ENCODE peak calls at places on chromosomes 13 and 19, in ten cellular contexts. D is heart left ventricle, G is heart right ventricle, O is colonic mucosa, Y is IMR-90, C is upper lobe of left lung, S is pancreas, J is suprapubic skin, F is astrocyte, K is lung. I is an unnamed sample.

GRCh38 chr13:25175026-25175425 is 2.9 kb upstream of the AMER2 start:
- DNase-seq in F (no peak), J (no peak), S (no peak), K (no peak), D (no peak), C (no peak), G (no peak), Y (no peak), O (no peak), I (no peak)

GRCh38 chr19:1608414-1609391 is 3.4 kb upstream of the UQCR11 start:
- DNase-seq in K (no peak), J (no peak), C (no peak), G (no peak), Y (no peak), S (no peak), D (no peak), O (no peak), F (no peak), I (peak)

GRCh38 chr19:13376537-13376936 is 129.7 kb downstream of the CACNA1A start:
- DNase-seq in S (no peak), K (no peak), D (no peak), C (no peak), G (no peak), O (no peak), J (no peak), Y (no peak), F (no peak), I (no peak)

GRCh38 chr13:90415902-90416301 is 931.6 kb upstream of the MIR17HG start:
- DNase-seq in Y (no peak), K (no peak), O (no peak), G (no peak), S (no peak), C (no peak), F (peak), J (no peak), D (no peak), I (no peak)

GRCh38 chr19:12202250-12202649 is 39.4 kb downstream of the ZNF136 start:
- DNase-seq in K (no peak), F (no peak), D (no peak), J (no peak), Y (no peak), O (peak), C (peak), S (peak), G (peak), I (peak)

GRCh38 chr13:51806571-51806970 is 2.6 kb upstream of the DHRS12 start:
- DNase-seq in D (no peak), K (no peak), C (no peak), J (no peak), F (peak), Y (peak), S (peak), O (no peak), G (no peak), I (no peak)

GRCh38 chr19:16702123-16702522 is 17.5 kb upstream of the NWD1 start:
- DNase-seq in J (peak), S (no peak), C (peak), F (peak), D (peak), O (no peak), G (peak), Y (peak), K (peak), I (no peak)

GRCh38 chr19:28065026-28065425 is 1147.9 kb downstream of the UQCRFS1 start:
- DNase-seq in F (peak), Y (no peak), C (no peak), S (no peak), K (no peak), O (no peak), G (no peak), J (no peak), D (no peak), I (no peak)

GRCh38 chr13:37889102-37889501 is 19.5 kb upstream of the TRPC4 start:
- DNase-seq in Y (peak), S (no peak), F (no peak), C (no peak), D (no peak), J (no peak), G (no peak), K (no peak), O (no peak), I (no peak)

GRCh38 chr19:55242517-55242916 is 14.0 kb upstream of the TMEM86B start:
- DNase-seq in S (no peak), G (no peak), J (no peak), C (no peak), F (no peak), Y (no peak), O (no peak), D (no peak), K (no peak), I (no peak)

GRCh38 chr19:4586691-4587090 is 27.2 kb upstream of the SEMA6B start:
- DNase-seq in Y (no peak), F (no peak), J (no peak), D (no peak), O (no peak), G (no peak), C (no peak), K (no peak), S (no peak), I (no peak)

GRCh38 chr13:25886438-25887214 is 165.2 kb downstream of the SHISA2 start:
- DNase-seq in D (no peak), K (no peak), C (no peak), F (peak), J (no peak), Y (peak), G (no peak), S (no peak), O (no peak), I (no peak)

GRCh38 chr13:39556856-39557255 is 46.1 kb downstream of the LHFPL6 start:
- DNase-seq in G (no peak), C (no peak), O (no peak), J (no peak), K (no peak), F (no peak), S (no peak), D (no peak), Y (no peak), I (no peak)

GRCh38 chr13:43087960-43088580 is 64.7 kb downstream of the DNAJC15 start:
- DNase-seq in K (no peak), J (no peak), F (no peak), S (no peak), D (no peak), G (no peak), Y (peak), C (no peak), O (no peak), I (no peak)

GRCh38 chr19:38361633-38362075 is 12.7 kb upstream of the PSMD8 start:
- DNase-seq in Y (peak), C (peak), K (peak), F (peak), G (peak), J (peak), D (peak), O (peak), S (peak), I (peak)

GRCh38 chr13:35159041-35159440 is 217.0 kb downstream of the NBEA start:
- DNase-seq in G (no peak), D (no peak), Y (no peak), C (no peak), F (no peak), S (no peak), J (no peak), K (no peak), O (no peak), I (no peak)

GRCh38 chr19:18457478-18458331 is 19.8 kb upstream of the ISYNA1 start:
- DNase-seq in F (no peak), C (no peak), D (no peak), J (no peak), S (no peak), K (no peak), G (no peak), Y (no peak), O (no peak), I (no peak)

DNA sequence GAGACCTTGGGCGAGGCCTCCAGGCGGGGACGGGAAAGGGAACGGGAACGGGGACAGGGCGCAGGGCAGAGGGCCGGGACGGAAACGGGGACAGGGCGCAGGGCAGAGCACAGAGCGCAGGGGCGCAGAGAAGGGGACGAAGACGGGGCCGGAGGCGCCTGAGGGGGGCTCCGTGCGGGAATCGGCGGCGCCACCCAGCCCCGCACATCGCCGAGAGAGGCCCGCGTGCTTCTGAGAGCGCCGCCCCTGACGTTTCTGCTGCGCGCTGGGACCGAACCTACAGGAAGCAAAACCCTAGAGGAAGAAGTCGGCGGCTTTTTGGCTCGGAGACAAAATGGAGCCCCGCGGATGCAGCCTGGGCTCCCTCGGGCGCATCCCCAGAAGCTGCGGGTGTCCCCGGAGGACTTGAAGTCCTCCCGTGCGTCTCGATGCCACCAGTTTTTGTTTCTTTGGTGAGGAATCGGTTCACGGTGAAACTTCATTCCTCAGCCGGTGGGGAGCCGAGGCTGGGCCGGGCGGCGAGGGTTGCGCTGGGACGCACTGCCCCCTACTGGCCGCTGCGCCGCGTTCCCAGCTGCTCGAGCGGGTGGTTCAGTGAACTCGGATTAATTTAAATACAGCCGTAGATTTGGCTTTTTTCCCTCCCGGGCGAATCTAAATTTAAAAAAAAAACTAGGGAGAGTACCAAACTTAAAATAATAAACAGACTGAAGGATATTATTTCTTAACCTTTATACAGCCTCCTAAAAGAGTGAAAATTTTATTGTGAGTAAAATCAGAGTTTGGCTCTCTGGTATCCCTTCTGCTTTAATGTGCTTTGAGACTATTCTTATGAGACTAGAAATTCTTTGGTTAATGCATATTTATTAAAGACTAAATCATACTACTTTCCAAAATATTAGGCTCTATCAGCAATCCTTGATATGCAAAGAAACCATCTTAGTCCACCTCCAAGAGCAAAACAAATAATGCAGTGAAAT is 350.0 kb upstream of the ARGLU1 start:
- DNase-seq in G (peak), K (peak), Y (peak), J (peak), D (peak), F (peak), O (peak), C (peak), S (peak), I (peak)
- H3K27ac ChIP-seq in G (peak), K (peak), Y (peak), J (peak), D (peak), F (peak), O (peak), C (peak), S (peak), I (no peak)

GRCh38 chr13:109135018-109135417 is 505.6 kb downstream of the MYO16 start:
- DNase-seq in J (no peak), G (no peak), S (no peak), D (no peak), Y (no peak), F (no peak), C (no peak), O (no peak), K (no peak), I (no peak)
- TF ChIP-seq CTCF in J (no peak), G (no peak), S (no peak), D (no peak), Y (no peak), F (no peak), C (no peak), O (no peak), K (no peak), I (no peak)

GRCh38 chr13:32126298-32126697 is 94.7 kb downstream of the FRY start:
- DNase-seq in K (no peak), C (no peak), J (no peak), F (no peak), D (no peak), Y (no peak), S (no peak), O (no peak), G (no peak), I (no peak)
- H3K27ac ChIP-seq in K (peak), C (no peak), J (no peak), F (peak), D (peak), Y (no peak), S (no peak), O (no peak), G (peak), I (no peak)

GRCh38 chr19:7832781-7833180 is 2.8 kb downstream of the EVI5L start:
- DNase-seq in C (no peak), Y (no peak), S (no peak), D (no peak), O (no peak), G (no peak), J (no peak), K (no peak), F (no peak), I (no peak)

GRCh38 chr19:7830823-7831222 is 805 bp downstream of the EVI5L start:
- DNase-seq in C (no peak), O (no peak), Y (no peak), G (no peak), S (no peak), D (no peak), J (no peak), F (no peak), K (no peak), I (no peak)

GRCh38 chr19:7830272-7830771 is 304 bp downstream of the EVI5L start:
- DNase-seq in F (no peak), J (no peak), Y (no peak), C (no peak), K (no peak), G (no peak), D (no peak), S (peak), O (peak), I (no peak)

GRCh38 chr19:7832009-7832408 is 2.0 kb downstream of the EVI5L start:
- DNase-seq in C (no peak), Y (no peak), S (no peak), J (no peak), D (no peak), O (no peak), G (no peak), F (no peak), K (no peak), I (no peak)

GRCh38 chr19:7831452-7831851 is 1.4 kb downstream of the EVI5L start:
- DNase-seq in S (no peak), Y (peak), D (no peak), G (no peak), C (no peak), J (no peak), F (peak), O (no peak), K (no peak), I (no peak)
- TF ChIP-seq CTCF in S (no peak), Y (peak), D (no peak), G (peak), C (no peak), J (peak), F (peak), O (no peak), K (no peak), I (no peak)

DNA sequence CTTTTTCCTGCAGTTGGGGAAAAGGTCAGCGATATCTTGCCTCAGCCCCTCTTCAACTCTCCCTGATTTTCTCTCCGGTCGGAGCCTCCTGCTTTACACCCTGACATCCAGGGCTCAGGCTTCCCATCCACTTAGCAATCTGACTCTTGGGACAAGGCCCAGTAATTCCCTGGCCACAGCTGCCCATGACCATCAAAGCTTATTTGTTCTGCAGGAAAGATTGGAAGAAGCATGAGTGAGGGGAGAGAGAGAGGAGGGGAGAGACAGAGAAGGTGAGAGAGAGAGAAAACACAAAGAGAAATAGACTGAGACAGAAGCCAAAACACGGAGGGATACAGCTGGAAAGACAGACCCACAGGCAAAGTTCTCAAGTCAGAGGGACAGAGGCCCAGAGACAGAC is 13.7 kb downstream of the SYT3 start:
- DNase-seq in O (no peak), D (no peak), Y (no peak), C (no peak), G (no peak), K (no peak), F (no peak), S (no peak), J (no peak), I (no peak)
- H3K27ac ChIP-seq in O (no peak), D (no peak), Y (no peak), C (no peak), G (no peak), K (no peak), F (no peak), S (no peak), J (no peak), I (no peak)

DNA sequence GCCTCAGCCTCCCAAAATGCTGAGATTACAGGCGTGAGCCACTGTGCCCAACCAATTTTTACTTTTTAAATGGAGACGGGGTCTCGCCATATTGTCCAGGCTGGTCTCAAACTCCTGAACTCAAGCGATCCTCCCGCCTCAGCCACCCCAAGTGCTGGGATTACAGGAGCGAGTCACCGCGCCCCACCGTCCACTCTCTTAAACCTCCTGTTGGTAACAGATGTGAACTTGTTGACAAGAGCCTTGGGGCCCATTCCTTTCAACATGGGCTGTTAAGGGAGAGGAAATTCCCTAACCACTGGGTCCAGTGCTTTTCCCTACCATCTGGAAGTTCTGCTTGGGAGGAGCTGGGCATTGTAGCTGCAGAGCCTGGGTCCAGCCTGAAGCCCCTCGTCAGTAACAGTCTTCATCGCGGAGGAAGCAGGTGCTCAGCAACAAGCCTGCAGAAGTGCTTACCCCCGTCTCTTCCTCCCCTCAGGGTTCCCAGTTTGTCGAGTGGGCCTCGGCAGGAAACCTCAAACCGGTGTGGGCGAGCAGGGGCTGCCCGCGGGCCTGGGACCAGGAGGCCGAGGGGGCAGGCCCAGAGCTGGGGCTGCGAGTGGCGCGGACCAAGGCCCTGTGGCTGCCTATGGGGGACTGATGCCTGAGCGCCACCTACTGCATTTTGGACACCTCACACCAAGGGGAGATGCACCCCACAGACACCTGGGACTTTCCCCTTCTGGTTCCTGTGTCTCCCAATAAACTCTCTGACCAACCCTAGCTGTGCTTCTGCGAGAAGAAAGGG is 4.0 kb upstream of the FLT3LG start:
- DNase-seq in K (no peak), G (no peak), Y (peak), J (no peak), F (no peak), D (no peak), C (peak), S (no peak), O (no peak), I (peak)
- TF ChIP-seq CTCF in K (peak), G (no peak), Y (no peak), J (no peak), F (no peak), D (peak), C (no peak), S (no peak), O (peak), I (peak)

GRCh38 chr19:32363175-32363574 is 17.8 kb downstream of the ZNF507 start:
- DNase-seq in O (no peak), J (no peak), F (no peak), S (no peak), D (no peak), G (no peak), K (no peak), Y (peak), C (no peak), I (no peak)
- H3K27ac ChIP-seq in O (peak), J (peak), F (no peak), S (peak), D (peak), G (no peak), K (no peak), Y (no peak), C (peak), I (no peak)

GRCh38 chr19:6221878-6222746 is 57.7 kb downstream of the MLLT1 start:
- DNase-seq in K (no peak), C (no peak), J (no peak), Y (no peak), D (peak), F (no peak), G (no peak), S (no peak), O (no peak), I (no peak)
- TF ChIP-seq CTCF in K (no peak), C (no peak), J (no peak), Y (no peak), D (no peak), F (no peak), G (no peak), S (no peak), O (no peak), I (no peak)